ENCODE peak calls at places on chromosomes 6 and 20, in five cellular contexts. U is GM12878, W is H1, N is HepG2, B is K562. K is an unnamed sample.

GRCh38 chr6:157982297-157982579 is 575 bp downstream of the SYNJ2 start:
- DNase-seq in U (no peak), W (peak), N (peak), B (no peak), K (peak)

GRCh38 chr20:36745234-36745926 is 510 bp downstream of the NDRG3 start:
- DNase-seq in U (no peak), W (no peak), N (peak), B (no peak), K (peak)

GRCh38 chr6:53547166-53547814 is 2.4 kb upstream of the GCLC start:
- DNase-seq in U (no peak), W (no peak), N (no peak), B (no peak), K (no peak)

GRCh38 chr6:166958926-166959861 is 2.8 kb upstream of the RNASET2 start:
- DNase-seq in U (no peak), W (no peak), N (peak), B (no peak), K (no peak)

GRCh38 chr20:5714261-5715041 is 35.8 kb upstream of the SHLD1 start:
- DNase-seq in U (no peak), W (no peak), N (peak), B (peak), K (peak)

GRCh38 chr6:16337280-16337975 is 99.0 kb downstream of the GMPR start:
- DNase-seq in U (no peak), W (no peak), N (no peak), B (no peak), K (no peak)

GRCh38 chr6:2976060-2976459 is 4.7 kb upstream of the SERPINB6 start:
- DNase-seq in U (no peak), W (no peak), N (no peak), B (no peak), K (no peak)

GRCh38 chr6:65295812-65296211 is 411.2 kb downstream of the EYS start:
- DNase-seq in U (no peak), W (no peak), N (no peak), B (no peak), K (no peak)

GRCh38 chr6:31888281-31889258 is 8.9 kb downstream of the EHMT2 start:
- DNase-seq in U (no peak), W (peak), N (no peak), B (peak), K (no peak)

DNA sequence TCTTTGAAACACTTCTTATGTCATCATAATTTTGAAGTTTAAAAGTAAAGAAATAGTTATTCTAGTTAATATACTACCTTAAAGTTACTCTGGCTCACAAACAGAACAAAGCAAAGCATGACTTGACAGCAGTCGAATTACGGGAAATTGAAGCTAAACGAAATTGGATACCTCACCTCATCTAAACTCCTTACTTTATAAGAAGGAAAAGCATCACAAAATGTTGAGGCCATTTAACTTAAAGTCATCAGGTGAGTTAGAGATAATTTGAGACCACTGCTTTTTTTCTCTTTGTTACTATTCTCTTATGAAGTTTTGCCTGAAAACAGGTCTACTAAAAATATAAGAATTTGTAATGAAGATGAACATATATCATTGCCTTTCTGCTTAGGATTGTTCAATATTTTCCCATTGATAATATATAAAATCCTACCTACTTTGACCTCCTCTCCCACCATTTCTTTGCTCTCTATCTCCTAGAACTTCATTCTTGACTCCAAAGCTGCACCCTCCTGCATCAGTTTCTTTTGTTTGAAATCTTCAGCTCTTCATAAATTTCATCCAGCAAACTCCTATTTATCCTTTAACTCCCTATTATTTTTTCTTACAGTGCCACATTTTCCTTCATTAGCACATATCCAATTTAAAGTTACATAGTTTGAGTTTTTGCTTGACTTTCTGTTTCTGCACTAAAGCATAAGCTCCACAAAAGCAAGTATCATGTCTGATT is 510.7 kb upstream of the ZNF337 start:
- DNase-seq in U (no peak), W (no peak), N (no peak), B (no peak), K (no peak)
- H3K4me3 ChIP-seq in U (no peak), W (peak), N (no peak), B (no peak), K (peak)

GRCh38 chr6:36616888-36617521 is 22.8 kb downstream of the SRSF3 start:
- DNase-seq in U (no peak), W (no peak), N (no peak), B (no peak), K (peak)
- TF ChIP-seq CTCF in U (no peak), W (no peak), N (no peak), B (no peak), K (no peak)

GRCh38 chr20:18983796-18984195 is 170.2 kb downstream of the SCP2D1 start:
- DNase-seq in U (no peak), W (no peak), N (no peak), B (no peak), K (no peak)
- TF ChIP-seq KDM1A in U (no peak), W (no peak), N (no peak), B (no peak), K (no peak)

GRCh38 chr20:41580384-41580783 is 37.8 kb downstream of the CHD6 start:
- DNase-seq in U (no peak), W (no peak), N (no peak), B (no peak), K (no peak)

GRCh38 chr20:41575412-41575811 is 42.8 kb downstream of the CHD6 start:
- DNase-seq in U (no peak), W (no peak), N (no peak), B (no peak), K (no peak)

GRCh38 chr20:41574802-41575389 is 43.3 kb downstream of the CHD6 start:
- DNase-seq in U (no peak), W (no peak), N (peak), B (no peak), K (no peak)

GRCh38 chr20:41573955-41574354 is 44.2 kb downstream of the CHD6 start:
- DNase-seq in U (no peak), W (no peak), N (no peak), B (no peak), K (no peak)

DNA sequence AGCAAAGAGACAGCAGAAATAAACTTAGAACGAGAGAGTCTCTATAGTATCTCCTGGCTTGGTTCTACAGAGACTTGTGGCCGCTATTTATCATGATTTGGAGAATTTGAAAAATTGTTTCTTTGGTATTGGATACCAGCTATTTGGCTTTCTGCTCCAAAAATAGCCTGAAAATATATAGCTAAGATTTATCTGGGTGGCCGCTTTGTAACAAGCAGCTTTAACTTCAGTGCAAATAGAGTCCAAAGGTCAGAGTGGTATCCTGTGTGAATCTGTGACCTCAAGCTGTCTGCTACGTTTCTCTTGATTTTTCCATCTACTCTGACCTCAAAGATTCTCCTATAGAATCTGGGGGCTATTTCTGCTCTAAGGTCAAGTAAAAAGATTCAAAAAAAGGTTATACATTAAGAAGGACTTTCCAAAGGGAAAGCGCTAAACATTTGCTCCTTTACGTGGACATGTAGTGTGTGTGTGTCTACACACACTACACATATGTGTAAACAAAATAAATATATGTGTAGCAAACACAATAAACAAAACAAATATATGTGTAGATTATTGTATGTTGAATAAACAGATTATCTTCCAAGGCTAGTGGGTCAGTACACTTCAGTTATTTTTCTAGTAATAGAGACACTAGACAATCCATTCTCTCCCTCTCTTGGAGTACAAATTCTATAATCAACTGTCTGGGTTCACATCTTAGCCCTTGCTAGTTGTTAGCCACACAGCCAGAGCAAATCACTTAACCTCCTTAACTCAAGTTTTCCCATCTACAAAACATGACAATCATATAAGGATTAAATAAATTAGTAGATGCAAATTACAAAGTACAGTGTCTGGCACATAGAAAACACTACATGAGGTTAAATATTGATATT is 40.8 kb downstream of the CHD6 start:
- DNase-seq in U (no peak), W (no peak), N (peak), B (no peak), K (no peak)
- H3K4me3 ChIP-seq in U (no peak), W (no peak), N (peak), B (no peak), K (no peak)

GRCh38 chr6:73377225-73377624 is 7.5 kb upstream of the OOEP start:
- DNase-seq in U (no peak), W (no peak), N (no peak), B (no peak), K (no peak)
- TF ChIP-seq CTCF in U (no peak), W (no peak), N (no peak), B (no peak), K (no peak)

GRCh38 chr20:23094213-23094896 is 8.2 kb upstream of the CD93 start:
- DNase-seq in U (no peak), W (no peak), N (no peak), B (no peak), K (no peak)
- TF ChIP-seq KDM1A in U (no peak), W (no peak), N (no peak), B (no peak), K (no peak)

DNA sequence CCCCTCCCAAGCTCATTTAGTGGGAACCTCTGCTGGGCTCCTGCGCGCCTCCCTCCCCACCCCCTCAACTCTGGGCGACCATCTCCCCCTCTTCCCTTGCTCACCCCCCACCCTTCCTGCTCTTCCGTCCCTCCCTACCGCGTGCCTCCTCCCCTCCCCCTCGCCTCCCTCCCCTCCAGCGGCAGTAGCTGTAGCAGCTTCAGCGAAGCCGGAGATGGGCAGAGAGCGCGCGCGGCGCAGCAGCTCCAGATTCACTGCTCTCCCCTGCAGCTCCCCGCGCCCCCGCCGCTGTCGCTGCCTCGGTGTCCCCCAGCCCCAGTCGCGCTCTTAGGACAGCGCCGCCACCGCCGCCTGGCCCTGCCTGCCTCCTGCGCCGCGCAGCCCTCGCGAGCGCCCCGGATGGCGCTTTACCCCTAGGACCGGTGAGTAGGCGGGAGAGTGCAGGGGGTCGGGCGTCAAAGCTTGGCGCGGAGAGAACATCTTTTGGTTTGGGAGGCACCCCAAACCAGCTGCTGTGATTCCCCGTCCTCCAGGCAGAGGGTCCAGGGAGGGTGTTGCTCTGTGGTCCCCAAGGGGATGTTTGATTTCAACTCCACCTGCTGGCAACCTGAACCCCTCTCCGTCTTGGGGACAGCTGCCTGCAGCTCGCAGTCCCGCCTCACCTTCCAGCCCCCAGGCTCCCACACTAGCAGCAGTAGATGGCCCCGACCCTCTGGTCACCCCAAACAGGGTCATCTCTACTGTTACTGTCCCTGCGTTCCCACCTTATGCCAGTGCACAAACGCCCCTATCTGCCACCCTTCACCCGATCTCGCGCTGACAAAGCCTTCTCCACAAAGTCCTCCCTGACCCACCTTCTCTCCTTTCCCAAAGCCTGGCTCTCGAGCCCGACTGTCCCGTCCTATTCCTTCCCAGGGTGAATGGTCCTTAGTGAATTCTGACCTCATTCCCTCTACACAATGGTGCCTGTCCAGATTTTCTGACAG is at the start of gene FUT9:
- DNase-seq in U (no peak), W (peak), N (no peak), B (no peak), K (no peak)
- H3K4me3 ChIP-seq in U (no peak), W (peak), N (no peak), B (no peak), K (no peak)